ENCODE peak calls at places on chromosomes 7 and 10, in nine cellular contexts. I, W, E, S, T, V, D, C and G are unnamed samples.

GRCh38 chr7:114026486-114027089 is 107.8 kb upstream of the PPP1R3A start:
- DNase-seq in C (peak; percentile 39), V (peak; percentile 93), T (no peak), I (no peak), E (peak; percentile 69), S (peak; percentile 41), D (no peak), W (peak; percentile 63), G (peak; percentile 19)

GRCh38 chr10:30873408-30873807 is 158.3 kb downstream of the ZNF438 start:
- DNase-seq in E (peak; percentile 30), W (no peak), V (no peak), C (no peak), D (no peak), T (no peak), I (no peak), S (no peak), G (no peak)

GRCh38 chr7:5494683-5495561 is 71.3 kb upstream of the TNRC18 start:
- DNase-seq in E (peak; percentile 86), V (peak; percentile 94), S (peak; percentile 59), W (peak; percentile 92), T (peak; percentile 84), C (peak; percentile 80), I (peak; percentile 87), D (peak; percentile 84), G (peak; percentile 48)

GRCh38 chr7:132742152-132742551 is 165.9 kb upstream of the PLXNA4 start:
- DNase-seq in I (no peak), E (peak; percentile 70), T (no peak), C (no peak), W (peak; percentile 89), D (no peak), V (no peak), S (peak; percentile 99), G (no peak)

GRCh38 chr10:478471-479245 is 210.8 kb downstream of the DIP2C start:
- DNase-seq in S (no peak), V (no peak), D (no peak), W (no peak), T (no peak), C (no peak), E (no peak), I (no peak), G (no peak)

GRCh38 chr10:86958109-86958830 is at the start of gene SNCG:
- DNase-seq in S (no peak), E (no peak), D (no peak), V (peak; percentile 76), C (no peak), T (no peak), W (no peak), I (peak; percentile 68), G (no peak)

GRCh38 chr7:36021917-36022550 is 131.0 kb upstream of the EEPD1 start:
- DNase-seq in I (no peak), D (no peak), S (no peak), V (no peak), E (no peak), W (no peak), T (no peak), C (no peak), G (no peak)

GRCh38 chr7:108132551-108133265 is 2.5 kb upstream of the LAMB4 start:
- DNase-seq in I (no peak), D (no peak), V (no peak), C (no peak), E (no peak), W (peak; percentile 66), S (no peak), T (no peak), G (no peak)

GRCh38 chr10:58266003-58266825 is 1.5 kb downstream of the IPMK start:
- DNase-seq in E (peak; percentile 81), I (no peak), W (peak; percentile 70), D (peak; percentile 37), T (peak; percentile 60), V (peak; percentile 59), C (no peak), S (peak; percentile 57), G (no peak)

GRCh38 chr7:113331155-113331898 is 213.0 kb upstream of the SMIM30 start:
- DNase-seq in E (no peak), T (no peak), I (peak; percentile 24), C (no peak), D (no peak), S (no peak), W (no peak), V (no peak), G (no peak)

GRCh38 chr7:80721880-80722595 is 83.6 kb downstream of the CD36 start:
- DNase-seq in T (no peak), C (no peak), W (peak; percentile 82), I (no peak), E (peak; percentile 91), V (peak; percentile 62), S (peak; percentile 82), D (no peak), G (no peak)